ENCODE peak calls at places on chromosome 6, in five cellular contexts. G is amniotic stem cell; K is left cardiac atrium; R is effector CD4-positive, alpha-beta T cell; W is osteocyte. E is an unnamed sample.

GRCh38 chr6:50264995-50265571 is 215.4 kb upstream of the DEFB112 start:
- DNase-seq in K (no peak), G (no peak), R (no peak), W (no peak), E (no peak)

GRCh38 chr6:7389162-7389450 is 436 bp downstream of the CAGE1 start:
- DNase-seq in W (no peak), K (no peak), R (no peak), G (no peak), E (no peak)

GRCh38 chr6:42007753-42008528 is 42.4 kb upstream of the TAF8 start:
- DNase-seq in R (peak), G (no peak), K (no peak), W (no peak), E (peak)

GRCh38 chr6:106165885-106166485 is 79.8 kb downstream of the PRDM1 start:
- DNase-seq in R (no peak), G (no peak), K (no peak), W (no peak), E (peak)

GRCh38 chr6:21348462-21349195 is 244.9 kb upstream of the SOX4 start:
- DNase-seq in R (no peak), W (no peak), G (peak), K (peak), E (peak)

GRCh38 chr6:139588076-139588639 is 213.7 kb upstream of the CITED2 start:
- DNase-seq in K (no peak), G (no peak), W (no peak), R (no peak), E (peak)

GRCh38 chr6:3960754-3961361 is 111.7 kb downstream of the FAM50B start:
- DNase-seq in W (no peak), G (no peak), K (no peak), R (no peak), E (no peak)

GRCh38 chr6:53831956-53832660 is 37.3 kb downstream of the LRRC1 start:
- DNase-seq in G (no peak), W (no peak), R (no peak), K (no peak), E (no peak)

GRCh38 chr6:36323062-36323461 is 13.6 kb downstream of the BNIP5 start:
- DNase-seq in R (no peak), W (no peak), G (no peak), K (no peak), E (no peak)

GRCh38 chr6:13075491-13075845 is 252.9 kb downstream of the TBC1D7 start:
- DNase-seq in K (no peak), W (no peak), R (no peak), G (no peak), E (no peak)

GRCh38 chr6:7078856-7079255 is 28.9 kb upstream of the RREB1 start:
- DNase-seq in G (no peak), W (no peak), K (no peak), R (no peak), E (no peak)

GRCh38 chr6:26240981-26241770 is 123.8 kb upstream of the BTN3A2 start:
- DNase-seq in G (peak), R (no peak), K (no peak), W (no peak), E (no peak)

GRCh38 chr6:71621918-71622519 is 264.3 kb upstream of the RIMS1 start:
- DNase-seq in K (no peak), R (no peak), W (no peak), G (peak), E (peak)

GRCh38 chr6:8082954-8083858 is 19.0 kb upstream of the BLOC1S5 start:
- DNase-seq in R (no peak), K (peak), W (no peak), G (peak), E (no peak)

GRCh38 chr6:52725530-52726192 is 37.6 kb downstream of the GSTA2 start:
- DNase-seq in K (no peak), R (no peak), G (no peak), W (no peak), E (no peak)

GRCh38 chr6:34689742-34690141 is 6.8 kb downstream of the ILRUN start:
- DNase-seq in W (no peak), K (no peak), G (no peak), R (no peak), E (no peak)